ENCODE peak calls at places on chromosomes 7 and 10, in four cellular contexts. J is NB4, N is BJ, Y is NCI-H1105. D is an unnamed sample.

GRCh38 chr10:116741391-116742351 is 695 bp downstream of the HSPA12A start:
- DNase-seq in J (no peak), N (no peak), Y (no peak), D (no peak)

GRCh38 chr7:16271355-16271754 is 150.0 kb downstream of the CRPPA start:
- DNase-seq in J (no peak), N (no peak), Y (no peak), D (no peak)

GRCh38 chr7:36272567-36273269 is 116.9 kb upstream of the ANLN start:
- DNase-seq in J (peak), N (no peak), Y (no peak), D (no peak)

GRCh38 chr7:90594791-90595317 is 1.3 kb upstream of the CDK14 start:
- DNase-seq in J (peak), N (peak), Y (no peak), D (no peak)

GRCh38 chr7:95901006-95901405 is 128.7 kb downstream of the DYNC1I1 start:
- DNase-seq in J (no peak), N (no peak), Y (peak), D (no peak)

GRCh38 chr10:107733731-107734130 is 569.2 kb upstream of the SORCS1 start:
- DNase-seq in J (no peak), N (peak), Y (no peak), D (no peak)

GRCh38 chr7:29290829-29291228 is 96.3 kb downstream of the CHN2 start:
- DNase-seq in J (no peak), N (no peak), Y (no peak), D (no peak)

GRCh38 chr10:126013489-126014281 is 117.3 kb downstream of the FANK1 start:
- DNase-seq in J (peak), N (peak), Y (no peak), D (no peak)

GRCh38 chr7:23350466-23350865 is 51.3 kb downstream of the MALSU1 start:
- DNase-seq in J (no peak), N (no peak), Y (no peak), D (no peak)

GRCh38 chr10:68423522-68423921 is 16.4 kb upstream of the RUFY2 start:
- DNase-seq in J (no peak), N (no peak), Y (no peak), D (no peak)

GRCh38 chr7:115097175-115097671 is 175.3 kb downstream of the MDFIC start:
- DNase-seq in J (no peak), N (no peak), Y (no peak), D (no peak)

GRCh38 chr10:24153016-24153415 is 55.9 kb upstream of the KIAA1217 start:
- DNase-seq in J (no peak), N (no peak), Y (no peak), D (no peak)

GRCh38 chr10:67549390-67549789 is 146.6 kb downstream of the CTNNA3 start:
- DNase-seq in J (no peak), N (no peak), Y (no peak), D (no peak)

GRCh38 chr10:11895108-11895466 is 71.9 kb downstream of the PROSER2 start:
- DNase-seq in J (no peak), N (no peak), Y (no peak), D (no peak)

GRCh38 chr7:37765872-37766525 is 82.4 kb upstream of the NME8 start:
- DNase-seq in J (peak), N (no peak), Y (no peak), D (no peak)

GRCh38 chr7:151824285-151824950 is 52.5 kb downstream of the PRKAG2 start:
- DNase-seq in J (no peak), N (no peak), Y (no peak), D (peak)

GRCh38 chr10:129896231-129897150 is 67.6 kb downstream of the EBF3 start:
- DNase-seq in J (no peak), N (no peak), Y (no peak), D (no peak)

GRCh38 chr7:158044156-158044823 is 543.3 kb downstream of the PTPRN2 start:
- DNase-seq in J (peak), N (no peak), Y (no peak), D (no peak)

GRCh38 chr10:49275896-49276295 is 23.1 kb upstream of the C10orf71 start:
- DNase-seq in J (no peak), N (no peak), Y (no peak), D (no peak)

GRCh38 chr10:118017850-118018249 is 28.9 kb downstream of the RAB11FIP2 start:
- DNase-seq in J (no peak), N (no peak), Y (no peak), D (no peak)

GRCh38 chr10:110190170-110190569 is 17.2 kb upstream of the MXI1 start:
- DNase-seq in J (no peak), N (no peak), Y (no peak), D (no peak)

GRCh38 chr10:79184141-79184625 is 115.4 kb downstream of the ZMIZ1 start:
- DNase-seq in J (no peak), N (no peak), Y (no peak), D (peak)

GRCh38 chr7:6274743-6275142 is 2.3 kb upstream of the CYTH3 start:
- DNase-seq in J (no peak), N (no peak), Y (no peak), D (no peak)

GRCh38 chr10:70589762-70590662 is 12.5 kb downstream of the PRF1 start:
- DNase-seq in J (no peak), N (no peak), Y (no peak), D (no peak)

GRCh38 chr7:95509199-95509598 is 23.5 kb downstream of the ASB4 start:
- DNase-seq in J (peak), N (no peak), Y (peak), D (peak)

GRCh38 chr10:122861724-122862161 is 16.1 kb upstream of the CUZD1 start:
- DNase-seq in J (no peak), N (no peak), Y (no peak), D (no peak)

GRCh38 chr7:116806046-116806944 is 56.1 kb upstream of the CAPZA2 start:
- DNase-seq in J (no peak), N (no peak), Y (no peak), D (no peak)